ENCODE peak calls at places on chromosomes 16 and 17, in eight cellular contexts. One of them, this sample, is unnamed.

GRCh38 chr16:56196381-56196780 is 5.1 kb downstream of the GNAO1 start:
- DNase-seq in suprapubic skin: no peak
- DNase-seq in glutamatergic neuron: no peak
- DNase-seq in heart left ventricle: no peak
- DNase-seq in heart right ventricle: no peak
- DNase-seq in thoracic aorta: no peak
- DNase-seq in AG09309: no peak
- DNase-seq in activated B cell treated with CpG ODN at 0.5 μM for 24 hours: no peak
- DNase-seq in this sample: no peak

GRCh38 chr17:7045492-7046126 is 1.7 kb upstream of the SLC16A11 start:
- DNase-seq in AG09309: no peak
- DNase-seq in glutamatergic neuron: no peak
- DNase-seq in thoracic aorta: no peak
- DNase-seq in activated B cell treated with CpG ODN at 0.5 μM for 24 hours: no peak
- DNase-seq in suprapubic skin: no peak
- DNase-seq in heart right ventricle: no peak
- DNase-seq in heart left ventricle: no peak
- DNase-seq in this sample: peak; percentile 54

GRCh38 chr17:17491546-17491988 is 4.6 kb downstream of the RASD1 start:
- DNase-seq in heart left ventricle: no peak
- DNase-seq in activated B cell treated with CpG ODN at 0.5 μM for 24 hours: no peak
- DNase-seq in suprapubic skin: peak; percentile 52
- DNase-seq in thoracic aorta: no peak
- DNase-seq in AG09309: no peak
- DNase-seq in glutamatergic neuron: peak; percentile 85
- DNase-seq in heart right ventricle: no peak
- DNase-seq in this sample: no peak

GRCh38 chr17:58531122-58531521 is 16.7 kb upstream of the MTMR4 start:
- DNase-seq in heart right ventricle: no peak
- DNase-seq in thoracic aorta: no peak
- DNase-seq in activated B cell treated with CpG ODN at 0.5 μM for 24 hours: no peak
- DNase-seq in heart left ventricle: no peak
- DNase-seq in glutamatergic neuron: no peak
- DNase-seq in AG09309: no peak
- DNase-seq in suprapubic skin: no peak
- DNase-seq in this sample: no peak

GRCh38 chr17:7930841-7931631 is 710 bp downstream of the TRAPPC1 start:
- DNase-seq in suprapubic skin: no peak
- DNase-seq in AG09309: no peak
- DNase-seq in heart right ventricle: no peak
- DNase-seq in thoracic aorta: no peak
- DNase-seq in activated B cell treated with CpG ODN at 0.5 μM for 24 hours: no peak
- DNase-seq in heart left ventricle: no peak
- DNase-seq in glutamatergic neuron: no peak
- DNase-seq in this sample: no peak

GRCh38 chr17:40310882-40311391 is 2.0 kb downstream of the RARA start:
- DNase-seq in activated B cell treated with CpG ODN at 0.5 μM for 24 hours: no peak
- DNase-seq in heart left ventricle: peak; percentile 78
- DNase-seq in heart right ventricle: peak; percentile 55
- DNase-seq in glutamatergic neuron: no peak
- DNase-seq in suprapubic skin: peak; percentile 54
- DNase-seq in AG09309: no peak
- DNase-seq in thoracic aorta: no peak
- DNase-seq in this sample: no peak

GRCh38 chr16:31023627-31024226 is 9.6 kb upstream of the STX4 start:
- DNase-seq in suprapubic skin: no peak
- DNase-seq in glutamatergic neuron: no peak
- DNase-seq in heart right ventricle: no peak
- DNase-seq in heart left ventricle: no peak
- DNase-seq in activated B cell treated with CpG ODN at 0.5 μM for 24 hours: no peak
- DNase-seq in thoracic aorta: no peak
- DNase-seq in AG09309: no peak
- DNase-seq in this sample: no peak

GRCh38 chr17:72725432-72726068 is 366.9 kb downstream of the SLC39A11 start:
- DNase-seq in thoracic aorta: no peak
- DNase-seq in heart right ventricle: peak; percentile 41
- DNase-seq in suprapubic skin: no peak
- DNase-seq in AG09309: no peak
- DNase-seq in glutamatergic neuron: peak; percentile 76
- DNase-seq in heart left ventricle: peak; percentile 40
- DNase-seq in activated B cell treated with CpG ODN at 0.5 μM for 24 hours: no peak
- DNase-seq in this sample: no peak

GRCh38 chr16:21001262-21001661 is 100.7 kb downstream of the LYRM1 start:
- DNase-seq in glutamatergic neuron: peak; percentile 25
- DNase-seq in AG09309: no peak
- DNase-seq in heart left ventricle: no peak
- DNase-seq in activated B cell treated with CpG ODN at 0.5 μM for 24 hours: no peak
- DNase-seq in thoracic aorta: no peak
- DNase-seq in heart right ventricle: no peak
- DNase-seq in suprapubic skin: no peak
- DNase-seq in this sample: no peak

GRCh38 chr17:57999496-58000017 is 7.5 kb downstream of the SRSF1 start:
- DNase-seq in heart left ventricle: no peak
- DNase-seq in AG09309: peak; percentile 42
- DNase-seq in activated B cell treated with CpG ODN at 0.5 μM for 24 hours: no peak
- DNase-seq in glutamatergic neuron: no peak
- DNase-seq in thoracic aorta: no peak
- DNase-seq in suprapubic skin: no peak
- DNase-seq in heart right ventricle: no peak
- DNase-seq in this sample: no peak

GRCh38 chr16:80084614-80085013 is 456.2 kb upstream of the DYNLRB2 start:
- DNase-seq in AG09309: peak; percentile 18
- DNase-seq in suprapubic skin: no peak
- DNase-seq in glutamatergic neuron: no peak
- DNase-seq in heart left ventricle: peak; percentile 37
- DNase-seq in heart right ventricle: peak; percentile 10
- DNase-seq in activated B cell treated with CpG ODN at 0.5 μM for 24 hours: no peak
- DNase-seq in thoracic aorta: no peak
- DNase-seq in this sample: no peak

GRCh38 chr17:54754560-54754959 is 146.1 kb upstream of the TOM1L1 start:
- DNase-seq in AG09309: no peak
- DNase-seq in suprapubic skin: no peak
- DNase-seq in glutamatergic neuron: peak; percentile 19
- DNase-seq in heart right ventricle: no peak
- DNase-seq in activated B cell treated with CpG ODN at 0.5 μM for 24 hours: no peak
- DNase-seq in heart left ventricle: no peak
- DNase-seq in thoracic aorta: no peak
- DNase-seq in this sample: no peak

GRCh38 chr17:37358098-37358829 is 17.5 kb upstream of the C17orf78 start:
- DNase-seq in AG09309: no peak
- DNase-seq in glutamatergic neuron: peak; percentile 82
- DNase-seq in heart right ventricle: peak; percentile 23
- DNase-seq in suprapubic skin: peak; percentile 80
- DNase-seq in activated B cell treated with CpG ODN at 0.5 μM for 24 hours: peak; percentile 16
- DNase-seq in thoracic aorta: peak; percentile 7
- DNase-seq in heart left ventricle: peak; percentile 38
- DNase-seq in this sample: no peak

GRCh38 chr16:27511657-27512056 is 38.1 kb downstream of the GTF3C1 start:
- DNase-seq in heart right ventricle: peak; percentile 50
- DNase-seq in suprapubic skin: no peak
- DNase-seq in AG09309: no peak
- DNase-seq in heart left ventricle: peak; percentile 94
- DNase-seq in activated B cell treated with CpG ODN at 0.5 μM for 24 hours: no peak
- DNase-seq in glutamatergic neuron: no peak
- DNase-seq in thoracic aorta: no peak
- DNase-seq in this sample: no peak

GRCh38 chr17:79933863-79934652 is 94.8 kb upstream of the CBX4 start:
- DNase-seq in AG09309: no peak
- DNase-seq in activated B cell treated with CpG ODN at 0.5 μM for 24 hours: peak; percentile 48
- DNase-seq in glutamatergic neuron: no peak
- DNase-seq in heart left ventricle: no peak
- DNase-seq in thoracic aorta: no peak
- DNase-seq in suprapubic skin: no peak
- DNase-seq in heart right ventricle: no peak
- DNase-seq in this sample: no peak

GRCh38 chr16:52068447-52069074 is 478.4 kb downstream of the TOX3 start:
- DNase-seq in suprapubic skin: no peak
- DNase-seq in activated B cell treated with CpG ODN at 0.5 μM for 24 hours: no peak
- DNase-seq in heart left ventricle: no peak
- DNase-seq in heart right ventricle: no peak
- DNase-seq in thoracic aorta: no peak
- DNase-seq in glutamatergic neuron: peak; percentile 33
- DNase-seq in AG09309: no peak
- DNase-seq in this sample: no peak

GRCh38 chr16:29811896-29812665 is at the start of gene PRRT2:
- DNase-seq in heart right ventricle: peak; percentile 77
- DNase-seq in activated B cell treated with CpG ODN at 0.5 μM for 24 hours: peak; percentile 41
- DNase-seq in glutamatergic neuron: peak; percentile 92
- DNase-seq in suprapubic skin: no peak
- DNase-seq in heart left ventricle: peak; percentile 69
- DNase-seq in AG09309: no peak
- DNase-seq in thoracic aorta: peak; percentile 50
- DNase-seq in this sample: no peak

GRCh38 chr17:5772720-5773119 is 188.4 kb upstream of the NLRP1 start:
- DNase-seq in heart left ventricle: no peak
- DNase-seq in glutamatergic neuron: no peak
- DNase-seq in activated B cell treated with CpG ODN at 0.5 μM for 24 hours: no peak
- DNase-seq in thoracic aorta: no peak
- DNase-seq in suprapubic skin: no peak
- DNase-seq in heart right ventricle: no peak
- DNase-seq in AG09309: no peak
- DNase-seq in this sample: no peak

GRCh38 chr16:68779891-68780290 is 42.8 kb downstream of the CDH1 start:
- DNase-seq in activated B cell treated with CpG ODN at 0.5 μM for 24 hours: no peak
- DNase-seq in thoracic aorta: no peak
- DNase-seq in glutamatergic neuron: no peak
- DNase-seq in suprapubic skin: no peak
- DNase-seq in AG09309: no peak
- DNase-seq in heart right ventricle: no peak
- DNase-seq in heart left ventricle: no peak
- DNase-seq in this sample: no peak

GRCh38 chr17:7413346-7413985 is 5.8 kb downstream of the NLGN2 start:
- DNase-seq in suprapubic skin: no peak
- DNase-seq in heart right ventricle: no peak
- DNase-seq in activated B cell treated with CpG ODN at 0.5 μM for 24 hours: no peak
- DNase-seq in heart left ventricle: no peak
- DNase-seq in glutamatergic neuron: no peak
- DNase-seq in thoracic aorta: no peak
- DNase-seq in AG09309: peak; percentile 37
- DNase-seq in this sample: peak; percentile 15

GRCh38 chr17:64091116-64091515 is 38.8 kb downstream of the ERN1 start:
- DNase-seq in thoracic aorta: no peak
- DNase-seq in glutamatergic neuron: no peak
- DNase-seq in heart right ventricle: no peak
- DNase-seq in AG09309: no peak
- DNase-seq in suprapubic skin: no peak
- DNase-seq in heart left ventricle: no peak
- DNase-seq in activated B cell treated with CpG ODN at 0.5 μM for 24 hours: no peak
- DNase-seq in this sample: no peak

GRCh38 chr16:15642557-15643452 is at the start of gene MARF1:
- DNase-seq in AG09309: peak; percentile 53
- DNase-seq in heart left ventricle: peak; percentile 99
- DNase-seq in glutamatergic neuron: peak; percentile 100
- DNase-seq in activated B cell treated with CpG ODN at 0.5 μM for 24 hours: peak; percentile 100
- DNase-seq in thoracic aorta: peak; percentile 95
- DNase-seq in suprapubic skin: peak; percentile 99
- DNase-seq in heart right ventricle: peak; percentile 100
- DNase-seq in this sample: peak; percentile 85
- TF ChIP-seq CTCF in AG09309: peak; percentile 37
- TF ChIP-seq CTCF in heart left ventricle: peak; percentile 5
- TF ChIP-seq CTCF in glutamatergic neuron: no peak
- TF ChIP-seq CTCF in activated B cell treated with CpG ODN at 0.5 μM for 24 hours: no peak
- TF ChIP-seq CTCF in thoracic aorta: peak; percentile 40
- TF ChIP-seq CTCF in suprapubic skin: peak; percentile 34
- TF ChIP-seq CTCF in heart right ventricle: no peak
- TF ChIP-seq CTCF in this sample: peak; percentile 29

DNA sequence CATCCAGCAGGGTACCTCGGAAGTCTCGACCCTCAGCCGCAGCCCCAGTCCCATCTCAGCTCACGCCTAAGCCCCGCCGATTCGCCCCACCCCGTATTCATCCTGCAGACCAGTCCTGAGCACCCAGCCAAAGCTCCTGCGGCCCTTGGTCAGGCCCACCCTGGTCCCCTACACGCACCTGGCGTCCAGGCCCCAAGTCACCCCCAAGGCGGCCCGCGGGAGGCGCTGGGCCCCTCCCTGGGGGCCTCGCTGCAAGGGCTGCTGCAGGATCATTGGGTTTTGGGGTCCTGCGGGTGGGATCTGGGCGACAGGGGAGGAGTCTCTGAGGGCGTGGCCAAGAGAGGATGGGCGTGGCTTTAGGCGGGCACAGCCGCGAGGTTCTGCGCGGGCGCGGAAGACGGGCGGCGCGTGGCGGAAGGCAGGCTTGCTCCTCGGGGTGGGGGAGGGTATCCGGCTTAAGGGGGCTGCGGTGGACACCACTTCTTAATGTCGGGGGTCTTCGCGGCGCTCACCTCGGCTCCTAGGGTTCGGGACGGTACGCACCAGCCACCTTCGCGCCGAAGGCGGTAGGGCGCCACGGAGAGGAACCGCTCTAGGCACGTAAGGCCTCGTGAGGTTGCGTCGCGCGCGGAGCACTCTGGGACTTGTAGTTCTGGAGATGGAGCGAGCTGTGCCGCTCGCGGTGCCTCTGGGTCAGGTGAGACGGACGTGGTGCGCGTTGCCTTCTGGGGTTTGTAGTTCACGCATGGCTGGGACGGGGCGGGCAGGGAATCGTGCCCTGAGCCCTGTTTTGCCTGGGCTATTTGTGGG is at the start of the genes HCFC1R1 and THOC6:
- DNase-seq in heart left ventricle: peak; percentile 98
- DNase-seq in AG09309: peak; percentile 90
- DNase-seq in thoracic aorta: peak; percentile 92
- DNase-seq in activated B cell treated with CpG ODN at 0.5 μM for 24 hours: peak; percentile 93
- DNase-seq in heart right ventricle: peak; percentile 96
- DNase-seq in suprapubic skin: peak; percentile 98
- DNase-seq in glutamatergic neuron: peak; percentile 95
- DNase-seq in this sample: peak; percentile 92
- TF ChIP-seq CTCF in heart left ventricle: no peak
- TF ChIP-seq CTCF in AG09309: no peak
- TF ChIP-seq CTCF in thoracic aorta: no peak
- TF ChIP-seq CTCF in activated B cell treated with CpG ODN at 0.5 μM for 24 hours: no peak
- TF ChIP-seq CTCF in heart right ventricle: no peak
- TF ChIP-seq CTCF in suprapubic skin: no peak
- TF ChIP-seq CTCF in glutamatergic neuron: no peak
- TF ChIP-seq CTCF in this sample: no peak

GRCh38 chr17:76697702-76698465 is 12.9 kb downstream of the MXRA7 start:
- DNase-seq in thoracic aorta: no peak
- DNase-seq in heart left ventricle: peak; percentile 63
- DNase-seq in activated B cell treated with CpG ODN at 0.5 μM for 24 hours: no peak
- DNase-seq in glutamatergic neuron: peak; percentile 65
- DNase-seq in heart right ventricle: no peak
- DNase-seq in AG09309: no peak
- DNase-seq in suprapubic skin: no peak
- DNase-seq in this sample: no peak
- TF ChIP-seq CTCF in thoracic aorta: no peak
- TF ChIP-seq CTCF in heart left ventricle: no peak
- TF ChIP-seq CTCF in activated B cell treated with CpG ODN at 0.5 μM for 24 hours: no peak
- TF ChIP-seq CTCF in glutamatergic neuron: no peak
- TF ChIP-seq CTCF in heart right ventricle: no peak
- TF ChIP-seq CTCF in AG09309: no peak
- TF ChIP-seq CTCF in suprapubic skin: no peak
- TF ChIP-seq CTCF in this sample: no peak

DNA sequence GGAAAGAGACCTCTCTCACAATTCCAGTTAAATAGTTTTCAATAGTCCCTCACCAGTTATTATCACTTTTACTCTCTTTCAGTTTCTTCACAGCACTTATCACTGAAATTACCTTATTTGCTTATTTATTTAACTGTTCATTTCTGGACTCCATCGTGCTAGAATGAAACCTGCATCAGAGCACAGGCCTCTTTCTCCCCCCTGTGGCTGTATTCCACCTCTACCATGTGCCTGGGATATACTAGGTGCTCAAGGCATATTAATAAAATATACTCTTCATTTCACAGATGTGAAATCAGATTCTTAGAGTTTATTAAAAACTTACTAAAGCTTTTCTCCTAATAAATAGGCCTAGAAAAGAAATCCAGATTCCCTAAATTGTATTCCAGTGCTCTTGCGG is 308.9 kb upstream of the MON1B start:
- DNase-seq in AG09309: no peak
- DNase-seq in heart left ventricle: no peak
- DNase-seq in glutamatergic neuron: no peak
- DNase-seq in thoracic aorta: no peak
- DNase-seq in activated B cell treated with CpG ODN at 0.5 μM for 24 hours: no peak
- DNase-seq in suprapubic skin: no peak
- DNase-seq in heart right ventricle: no peak
- DNase-seq in this sample: no peak
- TF ChIP-seq CTCF in AG09309: no peak
- TF ChIP-seq CTCF in heart left ventricle: no peak
- TF ChIP-seq CTCF in glutamatergic neuron: no peak
- TF ChIP-seq CTCF in thoracic aorta: no peak
- TF ChIP-seq CTCF in activated B cell treated with CpG ODN at 0.5 μM for 24 hours: no peak
- TF ChIP-seq CTCF in suprapubic skin: no peak
- TF ChIP-seq CTCF in heart right ventricle: no peak
- TF ChIP-seq CTCF in this sample: no peak

This sample was measured in AG09319.